ENCODE peak calls at places on chromosomes 12 and 14, in seven cellular contexts. One of them, this sample, is unnamed.

GRCh38 chr14:95562892-95563685 is 28.2 kb downstream of the GLRX5 start:
- DNase-seq in HCT116: no peak
- DNase-seq in K562: no peak
- DNase-seq in SK-N-SH: no peak
- DNase-seq in HepG2: peak
- DNase-seq in H1: no peak
- DNase-seq in GM12878: no peak
- DNase-seq in this sample: peak

GRCh38 chr12:10849425-10849878 is at the start of gene PRR4:
- DNase-seq in HCT116: no peak
- DNase-seq in K562: no peak
- DNase-seq in SK-N-SH: no peak
- DNase-seq in HepG2: no peak
- DNase-seq in H1: no peak
- DNase-seq in GM12878: no peak
- DNase-seq in this sample: no peak

GRCh38 chr12:88036368-88036965 is 7.3 kb upstream of the C12orf50 start:
- DNase-seq in HCT116: no peak
- DNase-seq in K562: no peak
- DNase-seq in SK-N-SH: no peak
- DNase-seq in HepG2: no peak
- DNase-seq in H1: no peak
- DNase-seq in GM12878: no peak
- DNase-seq in this sample: peak

GRCh38 chr12:90152897-90153624 is 444.4 kb upstream of the ATP2B1 start:
- DNase-seq in HCT116: no peak
- DNase-seq in K562: no peak
- DNase-seq in SK-N-SH: no peak
- DNase-seq in HepG2: no peak
- DNase-seq in H1: no peak
- DNase-seq in GM12878: no peak
- DNase-seq in this sample: no peak

GRCh38 chr12:67366530-67367196 is 97.5 kb downstream of the CAND1 start:
- DNase-seq in HCT116: no peak
- DNase-seq in K562: no peak
- DNase-seq in SK-N-SH: no peak
- DNase-seq in HepG2: no peak
- DNase-seq in H1: no peak
- DNase-seq in GM12878: no peak
- DNase-seq in this sample: no peak

GRCh38 chr12:127388985-127389384 is 878.0 kb upstream of the TMEM132C start:
- DNase-seq in HCT116: no peak
- DNase-seq in K562: no peak
- DNase-seq in SK-N-SH: no peak
- DNase-seq in HepG2: no peak
- DNase-seq in H1: no peak
- DNase-seq in GM12878: no peak
- DNase-seq in this sample: no peak

GRCh38 chr12:115950959-115951358 is 326.5 kb downstream of the MED13L start:
- DNase-seq in HCT116: no peak
- DNase-seq in K562: no peak
- DNase-seq in SK-N-SH: no peak
- DNase-seq in HepG2: no peak
- DNase-seq in H1: no peak
- DNase-seq in GM12878: no peak
- DNase-seq in this sample: no peak

GRCh38 chr12:108374596-108375320 is 35.6 kb upstream of the CMKLR1 start:
- DNase-seq in HCT116: no peak
- DNase-seq in K562: no peak
- DNase-seq in SK-N-SH: no peak
- DNase-seq in HepG2: no peak
- DNase-seq in H1: no peak
- DNase-seq in GM12878: no peak
- DNase-seq in this sample: peak

GRCh38 chr12:123608192-123608591 is 6.3 kb downstream of the DDX55 start:
- DNase-seq in HCT116: no peak
- DNase-seq in K562: no peak
- DNase-seq in SK-N-SH: no peak
- DNase-seq in HepG2: no peak
- DNase-seq in H1: no peak
- DNase-seq in GM12878: no peak
- DNase-seq in this sample: no peak

GRCh38 chr14:28773917-28774691 is 7.5 kb downstream of the FOXG1 start:
- DNase-seq in HCT116: no peak
- DNase-seq in K562: no peak
- DNase-seq in SK-N-SH: no peak
- DNase-seq in HepG2: no peak
- DNase-seq in H1: peak
- DNase-seq in GM12878: no peak
- DNase-seq in this sample: peak

GRCh38 chr14:85909581-85909980 is 379.6 kb downstream of the FLRT2 start:
- DNase-seq in HCT116: no peak
- DNase-seq in K562: no peak
- DNase-seq in SK-N-SH: no peak
- DNase-seq in HepG2: no peak
- DNase-seq in H1: no peak
- DNase-seq in GM12878: no peak
- DNase-seq in this sample: peak

GRCh38 chr12:33427071-33427470 is 12.5 kb downstream of the SYT10 start:
- DNase-seq in HCT116: no peak
- DNase-seq in K562: no peak
- DNase-seq in SK-N-SH: no peak
- DNase-seq in HepG2: peak
- DNase-seq in H1: no peak
- DNase-seq in GM12878: no peak
- DNase-seq in this sample: no peak

GRCh38 chr12:97756066-97756701 is 293.6 kb downstream of the RMST start:
- DNase-seq in HCT116: no peak
- DNase-seq in K562: no peak
- DNase-seq in SK-N-SH: no peak
- DNase-seq in HepG2: no peak
- DNase-seq in H1: no peak
- DNase-seq in GM12878: no peak
- DNase-seq in this sample: no peak

GRCh38 chr12:124898200-124898950 is 16.1 kb downstream of the UBC start:
- DNase-seq in HCT116: no peak
- DNase-seq in K562: peak
- DNase-seq in SK-N-SH: peak
- DNase-seq in HepG2: peak
- DNase-seq in H1: peak
- DNase-seq in GM12878: no peak
- DNase-seq in this sample: peak

GRCh38 chr14:64507376-64508156 is 3.0 kb downstream of the ZBTB1 start:
- DNase-seq in HCT116: no peak
- DNase-seq in K562: no peak
- DNase-seq in SK-N-SH: no peak
- DNase-seq in HepG2: no peak
- DNase-seq in H1: no peak
- DNase-seq in GM12878: no peak
- DNase-seq in this sample: no peak

GRCh38 chr14:21428930-21429329 is 27.0 kb downstream of the CHD8 start:
- DNase-seq in HCT116: no peak
- DNase-seq in K562: no peak
- DNase-seq in SK-N-SH: no peak
- DNase-seq in HepG2: no peak
- DNase-seq in H1: no peak
- DNase-seq in GM12878: no peak
- DNase-seq in this sample: no peak
- TF ChIP-seq JUND in HCT116: no peak
- TF ChIP-seq JUND in K562: no peak
- TF ChIP-seq JUND in SK-N-SH: no peak
- TF ChIP-seq JUND in HepG2: no peak
- TF ChIP-seq JUND in H1: no peak
- TF ChIP-seq JUND in GM12878: no peak
- TF ChIP-seq JUND in this sample: no peak

GRCh38 chr12:118850244-118850825 is 131.0 kb upstream of the SRRM4 start:
- DNase-seq in HCT116: peak
- DNase-seq in K562: peak
- DNase-seq in SK-N-SH: peak
- DNase-seq in HepG2: peak
- DNase-seq in H1: peak
- DNase-seq in GM12878: no peak
- DNase-seq in this sample: no peak
- TF ChIP-seq JUND in HCT116: no peak
- TF ChIP-seq JUND in K562: no peak
- TF ChIP-seq JUND in SK-N-SH: no peak
- TF ChIP-seq JUND in HepG2: no peak
- TF ChIP-seq JUND in H1: peak
- TF ChIP-seq JUND in GM12878: no peak
- TF ChIP-seq JUND in this sample: no peak

GRCh38 chr12:21675641-21676040 is 18.0 kb upstream of the LDHB start:
- DNase-seq in HCT116: no peak
- DNase-seq in K562: no peak
- DNase-seq in SK-N-SH: no peak
- DNase-seq in HepG2: no peak
- DNase-seq in H1: no peak
- DNase-seq in GM12878: no peak
- DNase-seq in this sample: no peak

GRCh38 chr12:21676781-21677180 is 19.1 kb upstream of the LDHB start:
- DNase-seq in HCT116: no peak
- DNase-seq in K562: no peak
- DNase-seq in SK-N-SH: no peak
- DNase-seq in HepG2: no peak
- DNase-seq in H1: no peak
- DNase-seq in GM12878: no peak
- DNase-seq in this sample: no peak

GRCh38 chr12:21677204-21677603 is 19.6 kb upstream of the LDHB start:
- DNase-seq in HCT116: no peak
- DNase-seq in K562: no peak
- DNase-seq in SK-N-SH: no peak
- DNase-seq in HepG2: no peak
- DNase-seq in H1: no peak
- DNase-seq in GM12878: no peak
- DNase-seq in this sample: no peak

GRCh38 chr12:21677622-21678277 is 20.1 kb upstream of the LDHB start:
- DNase-seq in HCT116: no peak
- DNase-seq in K562: no peak
- DNase-seq in SK-N-SH: no peak
- DNase-seq in HepG2: no peak
- DNase-seq in H1: no peak
- DNase-seq in GM12878: no peak
- DNase-seq in this sample: no peak

DNA sequence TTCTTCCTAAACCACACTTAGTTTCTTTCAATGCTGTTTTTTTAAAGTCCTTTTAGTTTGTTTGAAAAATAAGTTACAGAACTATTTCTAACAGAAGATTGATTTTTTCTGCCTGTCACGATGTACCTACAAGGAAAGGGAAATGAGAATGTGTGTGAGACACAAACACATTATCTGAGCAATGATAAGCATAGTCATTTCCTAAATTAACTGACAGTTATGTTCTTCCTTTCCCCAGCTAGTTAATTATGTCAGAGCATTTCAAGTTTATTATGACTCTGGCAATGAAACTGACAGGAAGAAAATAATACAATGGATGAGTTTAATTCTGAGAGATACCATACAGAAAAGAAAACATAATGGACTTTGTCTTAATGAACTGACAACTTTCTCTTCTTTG is 21.3 kb upstream of the LDHB start:
- DNase-seq in HCT116: no peak
- DNase-seq in K562: no peak
- DNase-seq in SK-N-SH: no peak
- DNase-seq in HepG2: no peak
- DNase-seq in H1: no peak
- DNase-seq in GM12878: no peak
- DNase-seq in this sample: no peak
- TF ChIP-seq JUND in HCT116: no peak
- TF ChIP-seq JUND in K562: no peak
- TF ChIP-seq JUND in SK-N-SH: no peak
- TF ChIP-seq JUND in HepG2: no peak
- TF ChIP-seq JUND in H1: no peak
- TF ChIP-seq JUND in GM12878: no peak
- TF ChIP-seq JUND in this sample: no peak

DNA sequence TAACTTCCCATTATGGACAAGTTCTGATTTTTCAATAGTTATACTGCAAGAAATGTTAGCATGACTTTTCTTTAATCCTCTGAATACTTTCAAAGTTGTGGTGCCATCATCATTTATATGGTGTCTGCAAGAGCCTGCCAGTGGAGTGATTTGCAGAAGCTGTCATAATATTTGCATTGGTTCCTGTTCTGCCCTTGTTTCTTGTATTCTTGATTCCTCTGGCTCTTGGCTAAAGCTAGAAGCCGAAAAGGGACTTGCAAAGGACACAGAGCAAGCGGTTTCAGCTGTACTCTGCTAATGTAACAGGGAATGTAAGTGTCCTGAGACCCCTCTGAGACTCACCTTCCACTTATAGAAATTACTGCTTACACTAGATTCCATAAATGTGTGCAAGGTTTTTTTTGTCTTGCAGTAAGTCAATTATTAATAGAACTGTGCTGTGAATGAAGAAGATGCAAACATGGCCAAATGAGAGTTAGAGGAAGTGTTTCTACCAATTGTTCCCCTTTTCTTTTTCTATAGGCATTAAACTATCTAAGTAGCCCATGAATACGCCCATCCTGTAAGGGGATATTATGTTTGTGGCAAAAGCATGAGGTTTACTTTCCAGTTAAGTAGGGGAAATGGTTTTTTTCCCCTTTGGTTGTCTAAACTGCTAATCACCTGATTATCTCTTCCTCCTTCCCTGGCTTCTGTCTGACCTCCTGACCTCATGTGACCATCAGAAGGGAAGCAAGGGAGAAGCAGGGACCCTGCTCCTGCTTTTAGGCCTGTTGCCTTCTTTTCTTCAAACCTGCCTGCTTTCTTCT is 5.3 kb downstream of the DYRK4 start:
- DNase-seq in HCT116: no peak
- DNase-seq in K562: no peak
- DNase-seq in SK-N-SH: no peak
- DNase-seq in HepG2: no peak
- DNase-seq in H1: no peak
- DNase-seq in GM12878: peak
- DNase-seq in this sample: no peak
- TF ChIP-seq JUND in HCT116: no peak
- TF ChIP-seq JUND in K562: no peak
- TF ChIP-seq JUND in SK-N-SH: no peak
- TF ChIP-seq JUND in HepG2: no peak
- TF ChIP-seq JUND in H1: no peak
- TF ChIP-seq JUND in GM12878: no peak
- TF ChIP-seq JUND in this sample: no peak

GRCh38 chr12:9754097-9754964 is 6.4 kb downstream of the CD69 start:
- DNase-seq in HCT116: no peak
- DNase-seq in K562: no peak
- DNase-seq in SK-N-SH: no peak
- DNase-seq in HepG2: no peak
- DNase-seq in H1: no peak
- DNase-seq in GM12878: no peak
- DNase-seq in this sample: no peak

GRCh38 chr12:9753042-9753820 is 7.5 kb downstream of the CD69 start:
- DNase-seq in HCT116: no peak
- DNase-seq in K562: no peak
- DNase-seq in SK-N-SH: no peak
- DNase-seq in HepG2: no peak
- DNase-seq in H1: no peak
- DNase-seq in GM12878: no peak
- DNase-seq in this sample: no peak

GRCh38 chr12:9750276-9751203 is 10.2 kb downstream of the CD69 start:
- DNase-seq in HCT116: peak
- DNase-seq in K562: peak
- DNase-seq in SK-N-SH: peak
- DNase-seq in HepG2: peak
- DNase-seq in H1: no peak
- DNase-seq in GM12878: no peak
- DNase-seq in this sample: peak

GRCh38 chr12:9752145-9752717 is 8.5 kb downstream of the CD69 start:
- DNase-seq in HCT116: no peak
- DNase-seq in K562: no peak
- DNase-seq in SK-N-SH: no peak
- DNase-seq in HepG2: no peak
- DNase-seq in H1: no peak
- DNase-seq in GM12878: no peak
- DNase-seq in this sample: no peak

GRCh38 chr12:9751204-9752144 is 9.2 kb downstream of the CD69 start:
- DNase-seq in HCT116: peak
- DNase-seq in K562: no peak
- DNase-seq in SK-N-SH: peak
- DNase-seq in HepG2: peak
- DNase-seq in H1: no peak
- DNase-seq in GM12878: no peak
- DNase-seq in this sample: no peak
- TF ChIP-seq JUND in HCT116: no peak
- TF ChIP-seq JUND in K562: peak
- TF ChIP-seq JUND in SK-N-SH: no peak
- TF ChIP-seq JUND in HepG2: no peak
- TF ChIP-seq JUND in H1: no peak
- TF ChIP-seq JUND in GM12878: no peak
- TF ChIP-seq JUND in this sample: no peak

This sample was measured in T47D.